ENCODE peak calls at places on chromosome 13, in ten cellular contexts. C is midbrain, Q is fibroblast of the conjunctiva, H is cardiac muscle cell, K is kidney epithelial cell, P is NCI-H1048, G is fibroblast of the aortic adventitia, Z is stomach, T is ACHN, O is myocyte. W is an unnamed sample.

GRCh38 chr13:53045110-53045509 is 16.5 kb downstream of the OLFM4 start:
- DNase-seq in C (no peak), Q (no peak), H (no peak), K (no peak), P (no peak), G (no peak), Z (peak; percentile 74), T (no peak), O (no peak), W (no peak)

GRCh38 chr13:76489299-76489698 is 396.9 kb downstream of the KCTD12 start:
- DNase-seq in C (no peak), Q (no peak), H (no peak), K (no peak), P (no peak), G (no peak), Z (no peak), T (no peak), O (no peak), W (no peak)

GRCh38 chr13:60260440-60260839 is 96.7 kb upstream of the DIAPH3 start:
- DNase-seq in C (no peak), Q (no peak), H (no peak), K (no peak), P (no peak), G (no peak), Z (no peak), T (no peak), O (no peak), W (no peak)

GRCh38 chr13:52779028-52779612 is 39.5 kb upstream of the CNMD start:
- DNase-seq in C (no peak), Q (no peak), H (no peak), K (no peak), P (no peak), G (no peak), Z (no peak), T (no peak), O (no peak), W (no peak)

GRCh38 chr13:23697772-23698313 is 127.6 kb downstream of the TNFRSF19 start:
- DNase-seq in C (no peak), Q (no peak), H (no peak), K (no peak), P (no peak), G (no peak), Z (no peak), T (no peak), O (no peak), W (no peak)

GRCh38 chr13:113845055-113845454 is 18.8 kb downstream of the GAS6 start:
- DNase-seq in C (no peak), Q (no peak), H (no peak), K (no peak), P (no peak), G (no peak), Z (no peak), T (no peak), O (no peak), W (no peak)

GRCh38 chr13:37476874-37477273 is 121.7 kb downstream of the POSTN start:
- DNase-seq in C (no peak), Q (no peak), H (peak; percentile 15), K (no peak), P (no peak), G (peak; percentile 37), Z (no peak), T (no peak), O (no peak), W (peak; percentile 19)

GRCh38 chr13:27667946-27668345 is 46.3 kb downstream of the POLR1D start:
- DNase-seq in C (no peak), Q (no peak), H (peak; percentile 65), K (no peak), P (no peak), G (peak; percentile 56), Z (no peak), T (no peak), O (peak; percentile 79), W (no peak)

GRCh38 chr13:103006706-103007426 is 59.4 kb downstream of the SLC10A2 start:
- DNase-seq in C (no peak), Q (peak; percentile 21), H (no peak), K (no peak), P (no peak), G (no peak), Z (no peak), T (no peak), O (no peak), W (no peak)

GRCh38 chr13:111865046-111865445 is 201.9 kb upstream of the SOX1 start:
- DNase-seq in C (no peak), Q (no peak), H (no peak), K (no peak), P (no peak), G (no peak), Z (no peak), T (no peak), O (no peak), W (no peak)

GRCh38 chr13:35365885-35366284 is 110.6 kb downstream of the MAB21L1 start:
- DNase-seq in C (no peak), Q (no peak), H (no peak), K (no peak), P (no peak), G (no peak), Z (no peak), T (no peak), O (no peak), W (no peak)

W was measured in glutamatergic neuron.